ENCODE peak calls at places on chromosome 10, in four cellular contexts. One of them, this sample, is unnamed.

GRCh38 chr10:112244197-112244596 is 39.0 kb upstream of the TECTB start:
- DNase-seq in naive B cell: no peak
- DNase-seq in A172: no peak
- DNase-seq in ACHN: no peak
- DNase-seq in this sample: no peak

GRCh38 chr10:102850025-102850518 is 4.0 kb upstream of the BORCS7 start:
- DNase-seq in naive B cell: no peak
- DNase-seq in A172: no peak
- DNase-seq in ACHN: no peak
- DNase-seq in this sample: no peak

GRCh38 chr10:89426230-89426868 is 12.0 kb downstream of the IFIT5 start:
- DNase-seq in naive B cell: peak
- DNase-seq in A172: peak
- DNase-seq in ACHN: peak
- DNase-seq in this sample: peak

GRCh38 chr10:34116780-34117179 is 698.3 kb downstream of the PARD3 start:
- DNase-seq in naive B cell: no peak
- DNase-seq in A172: no peak
- DNase-seq in ACHN: no peak
- DNase-seq in this sample: no peak

GRCh38 chr10:69217119-69217754 is 2.9 kb upstream of the HKDC1 start:
- DNase-seq in naive B cell: no peak
- DNase-seq in A172: peak
- DNase-seq in ACHN: peak
- DNase-seq in this sample: no peak

GRCh38 chr10:48981310-48981907 is 41.8 kb upstream of the LRRC18 start:
- DNase-seq in naive B cell: peak
- DNase-seq in A172: peak
- DNase-seq in ACHN: peak
- DNase-seq in this sample: peak

GRCh38 chr10:29636178-29636577 is 1.4 kb upstream of the SVIL start:
- DNase-seq in naive B cell: no peak
- DNase-seq in A172: peak
- DNase-seq in ACHN: no peak
- DNase-seq in this sample: no peak

GRCh38 chr10:73576178-73576889 is 14.8 kb downstream of the USP54 start:
- DNase-seq in naive B cell: no peak
- DNase-seq in A172: no peak
- DNase-seq in ACHN: no peak
- DNase-seq in this sample: peak

GRCh38 chr10:71214641-71215160 is 2.3 kb downstream of the UNC5B start:
- DNase-seq in naive B cell: no peak
- DNase-seq in A172: no peak
- DNase-seq in ACHN: no peak
- DNase-seq in this sample: no peak

GRCh38 chr10:28678687-28679457 is 1.6 kb downstream of the BAMBI start:
- DNase-seq in naive B cell: no peak
- DNase-seq in A172: peak
- DNase-seq in ACHN: no peak
- DNase-seq in this sample: no peak

GRCh38 chr10:79381804-79382221 is 34.5 kb downstream of the PPIF start:
- DNase-seq in naive B cell: no peak
- DNase-seq in A172: peak
- DNase-seq in ACHN: no peak
- DNase-seq in this sample: peak

GRCh38 chr10:80133221-80133620 is 691 bp downstream of the PLAC9 start:
- DNase-seq in naive B cell: no peak
- DNase-seq in A172: no peak
- DNase-seq in ACHN: no peak
- DNase-seq in this sample: no peak

GRCh38 chr10:21432266-21432665 is 93.2 kb downstream of the SKIDA1 start:
- DNase-seq in naive B cell: no peak
- DNase-seq in A172: no peak
- DNase-seq in ACHN: no peak
- DNase-seq in this sample: no peak

GRCh38 chr10:14025283-14025682 is 305.4 kb downstream of the FRMD4A start:
- DNase-seq in naive B cell: no peak
- DNase-seq in A172: no peak
- DNase-seq in ACHN: no peak
- DNase-seq in this sample: no peak

GRCh38 chr10:21069929-21070363 is 172.8 kb upstream of the NEBL start:
- DNase-seq in naive B cell: no peak
- DNase-seq in A172: no peak
- DNase-seq in ACHN: no peak
- DNase-seq in this sample: no peak

GRCh38 chr10:3889961-3890522 is 105.0 kb upstream of the KLF6 start:
- DNase-seq in naive B cell: no peak
- DNase-seq in A172: peak
- DNase-seq in ACHN: peak
- DNase-seq in this sample: no peak

GRCh38 chr10:110600487-110601101 is 33.1 kb downstream of the SMC3 start:
- DNase-seq in naive B cell: peak
- DNase-seq in A172: peak
- DNase-seq in ACHN: peak
- DNase-seq in this sample: peak

GRCh38 chr10:48390933-48391845 is 84.7 kb downstream of the MAPK8 start:
- DNase-seq in naive B cell: no peak
- DNase-seq in A172: peak
- DNase-seq in ACHN: peak
- DNase-seq in this sample: no peak

GRCh38 chr10:79105164-79105739 is 36.5 kb downstream of the ZMIZ1 start:
- DNase-seq in naive B cell: no peak
- DNase-seq in A172: no peak
- DNase-seq in ACHN: no peak
- DNase-seq in this sample: no peak

GRCh38 chr10:112831826-112832225 is 118.2 kb upstream of the TCF7L2 start:
- DNase-seq in naive B cell: no peak
- DNase-seq in A172: no peak
- DNase-seq in ACHN: no peak
- DNase-seq in this sample: no peak

GRCh38 chr10:3584926-3585784 is 199.9 kb downstream of the KLF6 start:
- DNase-seq in naive B cell: no peak
- DNase-seq in A172: no peak
- DNase-seq in ACHN: no peak
- DNase-seq in this sample: no peak

GRCh38 chr10:119667562-119668328 is 16.6 kb downstream of the BAG3 start:
- DNase-seq in naive B cell: no peak
- DNase-seq in A172: peak
- DNase-seq in ACHN: peak
- DNase-seq in this sample: peak

GRCh38 chr10:38118072-38118807 is 24.1 kb downstream of the ZNF37A start:
- DNase-seq in naive B cell: no peak
- DNase-seq in A172: peak
- DNase-seq in ACHN: peak
- DNase-seq in this sample: no peak

GRCh38 chr10:63273575-63273974 is 140.4 kb downstream of the NRBF2 start:
- DNase-seq in naive B cell: peak
- DNase-seq in A172: no peak
- DNase-seq in ACHN: no peak
- DNase-seq in this sample: no peak

GRCh38 chr10:43225787-43226153 is 41.1 kb downstream of the RASGEF1A start:
- DNase-seq in naive B cell: no peak
- DNase-seq in A172: no peak
- DNase-seq in ACHN: no peak
- DNase-seq in this sample: no peak